ENCODE peak calls at places on chromosomes 3 and 15, in four cellular contexts. One of them, this sample, is unnamed.
A peak's percentile ranks its signal among the peaks of the same experiment; 100 is the strongest.

GRCh38 chr3:126540342-126540849 is 16.4 kb downstream of the CHST13 start:
- DNase-seq in H7: no peak
- DNase-seq in CD8-positive, alpha-beta memory T cell: no peak
- DNase-seq in GM12865: no peak
- DNase-seq in this sample: peak; percentile 14

GRCh38 chr3:117645561-117646242 is 936.1 kb downstream of the TUSC7 start:
- DNase-seq in H7: no peak
- DNase-seq in CD8-positive, alpha-beta memory T cell: no peak
- DNase-seq in GM12865: peak; percentile 18
- DNase-seq in this sample: no peak

GRCh38 chr15:73965094-73965729 is 26.9 kb downstream of the STOML1 start:
- DNase-seq in H7: peak; percentile 67
- DNase-seq in CD8-positive, alpha-beta memory T cell: no peak
- DNase-seq in GM12865: peak; percentile 64
- DNase-seq in this sample: no peak

GRCh38 chr15:56243774-56244236 is at the start of gene RFX7:
- DNase-seq in H7: peak; percentile 90
- DNase-seq in CD8-positive, alpha-beta memory T cell: peak; percentile 68
- DNase-seq in GM12865: peak; percentile 85
- DNase-seq in this sample: peak; percentile 70

GRCh38 chr3:16496008-16496407 is 17.5 kb downstream of the RFTN1 start:
- DNase-seq in H7: no peak
- DNase-seq in CD8-positive, alpha-beta memory T cell: no peak
- DNase-seq in GM12865: peak; percentile 14
- DNase-seq in this sample: peak; percentile 68

GRCh38 chr3:147341727-147342126 is 64.6 kb downstream of the ZIC4 start:
- DNase-seq in H7: no peak
- DNase-seq in CD8-positive, alpha-beta memory T cell: no peak
- DNase-seq in GM12865: no peak
- DNase-seq in this sample: no peak

GRCh38 chr15:73239564-73240208 is 129.1 kb downstream of the HCN4 start:
- DNase-seq in H7: no peak
- DNase-seq in CD8-positive, alpha-beta memory T cell: no peak
- DNase-seq in GM12865: no peak
- DNase-seq in this sample: no peak

GRCh38 chr15:47414207-47414606 is 303.1 kb upstream of the SEMA6D start:
- DNase-seq in H7: no peak
- DNase-seq in CD8-positive, alpha-beta memory T cell: no peak
- DNase-seq in GM12865: no peak
- DNase-seq in this sample: no peak

GRCh38 chr3:59978979-59979378 is 929.2 kb upstream of the CFAP20DC start:
- DNase-seq in H7: no peak
- DNase-seq in CD8-positive, alpha-beta memory T cell: no peak
- DNase-seq in GM12865: peak; percentile 77
- DNase-seq in this sample: no peak

GRCh38 chr3:49462222-49462621 is 7.8 kb upstream of the DAG1 start:
- DNase-seq in H7: peak; percentile 28
- DNase-seq in CD8-positive, alpha-beta memory T cell: no peak
- DNase-seq in GM12865: no peak
- DNase-seq in this sample: no peak

GRCh38 chr15:92578096-92578835 is 77.3 kb downstream of the FAM174B start:
- DNase-seq in H7: no peak
- DNase-seq in CD8-positive, alpha-beta memory T cell: no peak
- DNase-seq in GM12865: no peak
- DNase-seq in this sample: no peak

GRCh38 chr15:100596792-100597191 is 5.2 kb downstream of the LINS1 start:
- DNase-seq in H7: no peak
- DNase-seq in CD8-positive, alpha-beta memory T cell: peak; percentile 60
- DNase-seq in GM12865: peak; percentile 91
- DNase-seq in this sample: peak; percentile 93

GRCh38 chr3:63914312-63914711 is 2.1 kb upstream of the SCAANT1 start:
- DNase-seq in H7: no peak
- DNase-seq in CD8-positive, alpha-beta memory T cell: no peak
- DNase-seq in GM12865: no peak
- DNase-seq in this sample: no peak

GRCh38 chr3:107757140-107757539 is 234.4 kb downstream of the BBX start:
- DNase-seq in H7: no peak
- DNase-seq in CD8-positive, alpha-beta memory T cell: no peak
- DNase-seq in GM12865: no peak
- DNase-seq in this sample: no peak

GRCh38 chr15:61367953-61368352 is 138.9 kb upstream of the RORA start:
- DNase-seq in H7: peak; percentile 16
- DNase-seq in CD8-positive, alpha-beta memory T cell: no peak
- DNase-seq in GM12865: no peak
- DNase-seq in this sample: peak; percentile 12

GRCh38 chr15:44719293-44719999 is 8.1 kb downstream of the B2M start:
- DNase-seq in H7: no peak
- DNase-seq in CD8-positive, alpha-beta memory T cell: peak; percentile 34
- DNase-seq in GM12865: peak; percentile 95
- DNase-seq in this sample: peak; percentile 75

GRCh38 chr3:157156844-157157635 is 2.9 kb downstream of the CCNL1 start:
- DNase-seq in H7: no peak
- DNase-seq in CD8-positive, alpha-beta memory T cell: no peak
- DNase-seq in GM12865: no peak
- DNase-seq in this sample: no peak

GRCh38 chr3:183281126-183281797 is 28.2 kb downstream of the B3GNT5 start:
- DNase-seq in H7: peak; percentile 10
- DNase-seq in CD8-positive, alpha-beta memory T cell: no peak
- DNase-seq in GM12865: no peak
- DNase-seq in this sample: no peak

GRCh38 chr3:188884299-188885043 is 287.3 kb upstream of the TPRG1 start:
- DNase-seq in H7: no peak
- DNase-seq in CD8-positive, alpha-beta memory T cell: no peak
- DNase-seq in GM12865: no peak
- DNase-seq in this sample: no peak

GRCh38 chr3:153339065-153339464 is 177.0 kb downstream of the RAP2B start:
- DNase-seq in H7: no peak
- DNase-seq in CD8-positive, alpha-beta memory T cell: no peak
- DNase-seq in GM12865: no peak
- DNase-seq in this sample: no peak

GRCh38 chr3:188339410-188340295 is 185.7 kb downstream of the LPP start:
- DNase-seq in H7: no peak
- DNase-seq in CD8-positive, alpha-beta memory T cell: no peak
- DNase-seq in GM12865: peak; percentile 62
- DNase-seq in this sample: no peak

GRCh38 chr15:71316911-71317310 is 201.6 kb downstream of the THSD4 start:
- DNase-seq in H7: no peak
- DNase-seq in CD8-positive, alpha-beta memory T cell: no peak
- DNase-seq in GM12865: no peak
- DNase-seq in this sample: no peak

GRCh38 chr3:56822501-56822900 is 20.8 kb upstream of the ARHGEF3 start:
- DNase-seq in H7: no peak
- DNase-seq in CD8-positive, alpha-beta memory T cell: no peak
- DNase-seq in GM12865: no peak
- DNase-seq in this sample: no peak

GRCh38 chr3:187922704-187923393 is 177.6 kb upstream of the BCL6 start:
- DNase-seq in H7: no peak
- DNase-seq in CD8-positive, alpha-beta memory T cell: no peak
- DNase-seq in GM12865: no peak
- DNase-seq in this sample: no peak

GRCh38 chr3:73235768-73236167 is 174.3 kb downstream of the EBLN2 start:
- DNase-seq in H7: no peak
- DNase-seq in CD8-positive, alpha-beta memory T cell: no peak
- DNase-seq in GM12865: no peak
- DNase-seq in this sample: no peak

GRCh38 chr15:52790166-52790708 is at the start of gene ONECUT1:
- DNase-seq in H7: peak; percentile 96
- DNase-seq in CD8-positive, alpha-beta memory T cell: no peak
- DNase-seq in GM12865: peak; percentile 65
- DNase-seq in this sample: peak; percentile 19

GRCh38 chr3:130895690-130896089 is 1.8 kb downstream of the ATP2C1 start:
- DNase-seq in H7: no peak
- DNase-seq in CD8-positive, alpha-beta memory T cell: no peak
- DNase-seq in GM12865: no peak
- DNase-seq in this sample: no peak
- H3K4me3 ChIP-seq in H7: no peak overlapping the region
- H3K4me3 ChIP-seq in CD8-positive, alpha-beta memory T cell: no peak overlapping the region
- H3K4me3 ChIP-seq in GM12865: peak overlapping the region; percentile 79
- H3K4me3 ChIP-seq in this sample: no peak overlapping the region

DNA sequence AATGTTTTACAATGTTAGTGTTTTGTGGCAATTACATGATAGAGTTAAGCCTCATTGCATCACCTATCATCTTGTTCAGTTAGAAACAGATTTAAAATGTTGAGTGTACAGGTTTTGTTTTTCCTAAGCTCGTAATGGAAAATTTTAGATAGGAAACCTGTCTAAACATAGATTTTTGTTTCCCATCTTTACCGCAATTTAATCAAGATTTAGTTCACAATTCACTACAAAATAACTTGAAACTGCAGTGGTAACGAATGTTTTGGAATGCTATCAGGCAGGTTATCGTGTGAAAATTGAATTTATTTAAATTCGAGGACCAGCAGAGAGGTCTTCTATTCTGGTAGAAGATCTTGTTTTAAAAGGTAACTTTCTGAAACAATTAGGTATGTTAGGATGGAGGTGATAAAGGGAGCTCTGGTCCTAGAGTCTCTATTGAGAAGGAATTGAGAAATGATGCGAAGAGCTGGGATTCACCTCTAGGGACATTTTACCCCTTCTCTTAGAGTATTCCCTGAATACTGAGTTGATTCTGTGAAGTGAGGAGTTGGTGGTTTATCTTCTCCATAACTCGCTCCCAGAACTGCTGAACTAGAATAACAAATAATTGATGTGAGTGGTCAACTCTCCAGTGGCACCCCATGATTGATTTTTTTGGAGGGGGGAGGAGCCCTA is 1.4 kb downstream of the DOCK3 start:
- DNase-seq in H7: peak; percentile 59
- DNase-seq in CD8-positive, alpha-beta memory T cell: no peak
- DNase-seq in GM12865: no peak
- DNase-seq in this sample: no peak
- H3K4me3 ChIP-seq in H7: no peak overlapping the region
- H3K4me3 ChIP-seq in CD8-positive, alpha-beta memory T cell: no peak overlapping the region
- H3K4me3 ChIP-seq in GM12865: no peak overlapping the region
- H3K4me3 ChIP-seq in this sample: no peak overlapping the region

DNA sequence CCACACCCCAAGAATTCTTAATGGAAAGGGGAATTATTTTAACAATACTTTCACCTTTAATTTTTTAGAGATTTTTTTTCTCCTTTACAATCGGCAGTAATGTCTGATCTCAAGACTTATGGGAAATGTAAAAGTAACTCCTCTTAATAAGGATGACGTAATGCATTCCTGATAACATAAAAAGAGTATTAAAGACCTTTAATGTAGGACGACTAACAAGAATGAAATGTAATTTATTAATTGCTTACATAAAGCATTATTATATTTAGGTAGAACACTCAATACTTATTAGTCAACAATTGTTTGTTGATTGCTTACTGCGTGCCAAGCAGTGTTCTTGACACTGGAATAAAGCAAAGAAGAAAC is 416.8 kb upstream of the NAALADL2 start:
- DNase-seq in H7: no peak
- DNase-seq in CD8-positive, alpha-beta memory T cell: no peak
- DNase-seq in GM12865: no peak
- DNase-seq in this sample: no peak
- H3K4me3 ChIP-seq in H7: no peak overlapping the region
- H3K4me3 ChIP-seq in CD8-positive, alpha-beta memory T cell: no peak overlapping the region
- H3K4me3 ChIP-seq in GM12865: no peak overlapping the region
- H3K4me3 ChIP-seq in this sample: no peak overlapping the region

DNA sequence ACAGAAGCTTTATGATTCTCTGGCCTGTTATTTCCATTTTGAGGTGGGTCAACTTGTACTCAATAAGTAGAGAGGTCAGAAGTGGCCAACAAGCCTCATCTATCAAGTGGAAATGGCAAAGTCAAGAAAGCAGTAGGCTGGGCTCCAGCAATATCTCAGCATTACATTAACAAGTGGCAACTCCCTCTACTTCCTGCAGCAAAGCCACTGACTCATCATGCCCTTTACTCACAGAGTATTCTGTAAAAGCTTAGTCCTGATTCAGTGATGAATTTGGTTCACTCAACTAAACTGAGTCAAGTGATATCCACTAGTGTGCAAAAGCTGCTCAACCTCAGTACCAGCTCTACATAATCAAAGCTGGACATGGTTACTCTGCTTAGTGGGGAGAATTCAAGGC is 954.6 kb downstream of the EPHA3 start:
- DNase-seq in H7: no peak
- DNase-seq in CD8-positive, alpha-beta memory T cell: no peak
- DNase-seq in GM12865: no peak
- DNase-seq in this sample: no peak
- H3K4me3 ChIP-seq in H7: no peak overlapping the region
- H3K4me3 ChIP-seq in CD8-positive, alpha-beta memory T cell: no peak overlapping the region
- H3K4me3 ChIP-seq in GM12865: no peak overlapping the region
- H3K4me3 ChIP-seq in this sample: no peak overlapping the region

GRCh38 chr15:95911570-95912279 is 418.8 kb upstream of the NR2F2 start:
- DNase-seq in H7: no peak
- DNase-seq in CD8-positive, alpha-beta memory T cell: no peak
- DNase-seq in GM12865: no peak
- DNase-seq in this sample: no peak
- H3K4me3 ChIP-seq in H7: no peak overlapping the region
- H3K4me3 ChIP-seq in CD8-positive, alpha-beta memory T cell: no peak overlapping the region
- H3K4me3 ChIP-seq in GM12865: no peak overlapping the region
- H3K4me3 ChIP-seq in this sample: no peak overlapping the region

GRCh38 chr15:67120839-67121540 is 55.6 kb downstream of the SMAD3 start:
- DNase-seq in H7: peak; percentile 81
- DNase-seq in CD8-positive, alpha-beta memory T cell: peak; percentile 82
- DNase-seq in GM12865: peak; percentile 79
- DNase-seq in this sample: no peak
- H3K4me3 ChIP-seq in H7: no peak overlapping the region
- H3K4me3 ChIP-seq in CD8-positive, alpha-beta memory T cell: peak overlapping the region; percentile 26
- H3K4me3 ChIP-seq in GM12865: no peak overlapping the region
- H3K4me3 ChIP-seq in this sample: no peak overlapping the region

GRCh38 chr15:75904241-75904631 is 558 bp downstream of the FBXO22 start:
- DNase-seq in H7: peak; percentile 59
- DNase-seq in CD8-positive, alpha-beta memory T cell: no peak
- DNase-seq in GM12865: peak; percentile 45
- DNase-seq in this sample: no peak

GRCh38 chr15:75902129-75902557 is 1.5 kb upstream of the FBXO22 start:
- DNase-seq in H7: peak; percentile 45
- DNase-seq in CD8-positive, alpha-beta memory T cell: no peak
- DNase-seq in GM12865: no peak
- DNase-seq in this sample: no peak

GRCh38 chr15:75900577-75900976 is 3.1 kb upstream of the FBXO22 start:
- DNase-seq in H7: no peak
- DNase-seq in CD8-positive, alpha-beta memory T cell: no peak
- DNase-seq in GM12865: no peak
- DNase-seq in this sample: peak; percentile 21

GRCh38 chr15:75903331-75904240 is at the start of gene FBXO22:
- DNase-seq in H7: peak; percentile 89
- DNase-seq in CD8-positive, alpha-beta memory T cell: peak; percentile 80
- DNase-seq in GM12865: peak; percentile 95
- DNase-seq in this sample: peak; percentile 80

GRCh38 chr15:75905231-75905630 is 1.6 kb downstream of the FBXO22 start:
- DNase-seq in H7: no peak
- DNase-seq in CD8-positive, alpha-beta memory T cell: no peak
- DNase-seq in GM12865: no peak
- DNase-seq in this sample: no peak
- H3K4me3 ChIP-seq in H7: no peak overlapping the region
- H3K4me3 ChIP-seq in CD8-positive, alpha-beta memory T cell: no peak overlapping the region
- H3K4me3 ChIP-seq in GM12865: peak overlapping the region; percentile 18
- H3K4me3 ChIP-seq in this sample: no peak overlapping the region